ENCODE peak calls at places on chromosome 15, in seven cellular contexts. M, S, Q, F, D, W and P are unnamed samples. For H3K4me1, the result is how much of the 10 kb centered on the place peaks cover.

GRCh38 chr15:62209322-62209721 is 44.2 kb upstream of the C2CD4B start:
- DNase-seq in M (no peak), S (no peak), Q (no peak), F (no peak), D (no peak), W (no peak), P (no peak)

GRCh38 chr15:93882133-93882532 is 349.2 kb upstream of the MCTP2 start:
- DNase-seq in M (no peak), S (no peak), Q (no peak), F (no peak), D (no peak), W (no peak), P (no peak)

GRCh38 chr15:73906346-73907017 is 19.8 kb upstream of the LOXL1 start:
- DNase-seq in M (no peak), S (no peak), Q (no peak), F (no peak), D (no peak), W (peak), P (peak)

GRCh38 chr15:57203906-57204305 is 172.4 kb upstream of the CGNL1 start:
- DNase-seq in M (no peak), S (no peak), Q (no peak), F (no peak), D (no peak), W (no peak), P (no peak)

GRCh38 chr15:34206016-34206415 is 3.9 kb downstream of the KATNBL1 start:
- DNase-seq in M (no peak), S (no peak), Q (no peak), F (no peak), D (no peak), W (no peak), P (no peak)

GRCh38 chr15:73908822-73909122 is 17.5 kb upstream of the LOXL1 start:
- DNase-seq in M (peak), S (no peak), Q (no peak), F (no peak), D (no peak), W (no peak), P (no peak)

GRCh38 chr15:39204031-39204430 is 376.8 kb upstream of the THBS1 start:
- DNase-seq in M (no peak), S (no peak), Q (no peak), F (no peak), D (no peak), W (no peak), P (no peak)

GRCh38 chr15:96625251-96625650 is 294.8 kb downstream of the NR2F2 start:
- DNase-seq in M (no peak), S (no peak), Q (no peak), F (no peak), D (no peak), W (no peak), P (no peak)

GRCh38 chr15:58779554-58779953 is 8.5 kb downstream of the MINDY2 start:
- DNase-seq in M (no peak), S (no peak), Q (no peak), F (no peak), D (no peak), W (no peak), P (no peak)

GRCh38 chr15:47812436-47813109 is 95.3 kb downstream of the SEMA6D start:
- DNase-seq in M (peak), S (peak), Q (no peak), F (no peak), D (no peak), W (no peak), P (no peak)

GRCh38 chr15:64911317-64912186 is at the start of gene ANKDD1A:
- DNase-seq in M (no peak), S (peak), Q (peak), F (peak), D (peak), W (peak), P (peak)

GRCh38 chr15:89442671-89443307 is 53.6 kb downstream of the RHCG start:
- DNase-seq in M (peak), S (peak), Q (peak), F (peak), D (no peak), W (no peak), P (peak)

GRCh38 chr15:89179966-89180875 is 41.2 kb downstream of the RLBP1 start:
- DNase-seq in M (no peak), S (no peak), Q (no peak), F (no peak), D (no peak), W (no peak), P (no peak)

GRCh38 chr15:100002787-100003536 is 269.7 kb upstream of the LYSMD4 start:
- DNase-seq in M (no peak), S (no peak), Q (no peak), F (no peak), D (no peak), W (peak), P (no peak)

GRCh38 chr15:101010781-101011180 is 91.6 kb downstream of the LRRK1 start:
- DNase-seq in M (no peak), S (no peak), Q (no peak), F (peak), D (no peak), W (no peak), P (no peak)

DNA sequence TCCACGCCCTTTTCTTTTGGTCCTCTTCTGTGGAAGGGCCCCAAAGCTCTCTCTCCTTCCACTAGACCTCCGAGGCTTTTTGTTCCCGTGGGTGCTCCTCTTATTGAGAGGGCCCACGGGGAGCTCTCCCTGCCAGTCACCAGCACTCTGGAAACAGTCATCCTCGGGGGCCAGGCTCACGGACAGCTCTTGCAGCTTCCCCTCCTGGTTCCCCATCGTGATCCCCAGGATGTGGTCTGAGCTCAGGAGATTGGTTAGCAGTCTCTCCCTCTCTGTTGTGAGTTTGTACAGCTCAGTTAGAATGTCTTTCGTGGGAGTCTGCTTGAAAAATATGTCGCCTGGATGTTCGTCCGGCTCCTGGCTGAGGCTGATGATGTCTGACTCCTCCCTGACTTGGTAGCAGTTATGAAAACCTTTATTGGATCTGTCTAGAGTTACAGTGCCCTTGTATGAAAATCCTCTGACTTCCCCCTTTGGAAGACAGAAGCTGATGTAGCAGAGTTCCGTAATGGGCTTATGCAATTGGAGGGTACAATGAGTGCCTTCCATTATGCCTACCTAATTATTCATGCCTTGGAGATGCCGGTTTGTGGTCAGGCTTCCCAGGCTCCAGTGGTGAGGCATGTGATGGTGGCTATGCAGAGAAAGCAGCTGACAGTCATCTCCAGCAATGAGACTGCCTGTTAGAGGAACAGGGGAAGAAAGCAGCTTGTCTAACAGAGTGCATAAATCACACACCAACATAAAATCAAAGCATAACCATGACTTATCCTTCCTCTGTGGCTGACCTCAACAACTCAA is 39.9 kb downstream of the FMN1 start:
- DNase-seq in M (no peak), S (no peak), Q (no peak), F (no peak), D (no peak), W (no peak), P (peak)
- H3K4me3 ChIP-seq in M (no peak), S (no peak), Q (no peak), F (no peak), D (peak), W (no peak), P (peak)

GRCh38 chr15:33051528-33051927 is 143.0 kb downstream of the FMN1 start:
- DNase-seq in M (no peak), S (no peak), Q (no peak), F (no peak), D (no peak), W (no peak), P (no peak)
- TF ChIP-seq CTCF in M (no peak), S (no peak), Q (no peak), F (no peak), D (no peak), W (no peak), P (no peak)

GRCh38 chr15:40855706-40856234 is 11.9 kb downstream of the SPINT1 start:
- DNase-seq in M (no peak), S (no peak), Q (no peak), F (no peak), D (no peak), W (peak), P (no peak)
- H3K4me1 ChIP-seq in M (half or more), S (under half), Q (under half), F (under half), D (under half), W (under half), P (under half)

DNA sequence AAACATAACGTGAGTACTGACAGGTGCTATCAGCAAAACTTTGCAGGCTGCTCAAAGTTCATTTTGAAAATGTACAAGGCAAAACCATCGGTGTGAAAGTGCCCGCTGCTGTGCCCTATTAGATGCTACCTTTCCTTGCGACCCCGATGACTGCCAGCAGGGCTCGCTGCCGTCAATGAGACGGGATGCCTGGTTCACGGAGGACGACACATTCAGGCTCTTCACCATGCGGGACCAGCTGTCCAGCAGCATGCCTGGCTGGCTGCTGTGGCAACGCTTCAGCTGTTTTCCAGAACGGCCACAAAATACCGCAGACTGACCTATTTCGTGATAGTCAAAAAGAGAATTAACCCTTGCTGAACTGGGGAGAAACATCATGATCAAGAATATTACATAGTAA is 92.7 kb upstream of the OCA2 start:
- DNase-seq in M (no peak), S (no peak), Q (peak), F (no peak), D (peak), W (no peak), P (peak)
- H3K4me3 ChIP-seq in M (no peak), S (no peak), Q (no peak), F (no peak), D (peak), W (no peak), P (no peak)

GRCh38 chr15:44243829-44244228 is 44.7 kb upstream of the GOLM2 start:
- DNase-seq in M (no peak), S (no peak), Q (peak), F (no peak), D (no peak), W (no peak), P (no peak)
- TF ChIP-seq CTCF in M (no peak), S (no peak), Q (peak), F (no peak), D (no peak), W (no peak), P (no peak)

GRCh38 chr15:90881978-90882721 is 2.2 kb upstream of the FES start:
- DNase-seq in M (no peak), S (no peak), Q (no peak), F (no peak), D (no peak), W (peak), P (no peak)
- H3K4me1 ChIP-seq in M (under half), S (under half), Q (under half), F (under half), D (under half), W (under half), P (under half)